ENCODE peak calls at places on chromosome 15, in six cellular contexts. One of them, this sample, is unnamed.

GRCh38 chr15:49423021-49423420 is at the start of gene FGF7:
- DNase-seq in cardiac fibroblast: peak
- DNase-seq in body of pancreas: no peak
- DNase-seq in astrocyte of the spinal cord: peak
- DNase-seq in transverse colon: no peak
- DNase-seq in foreskin fibroblast: peak
- DNase-seq in this sample: peak

GRCh38 chr15:81256916-81257315 is 60.2 kb downstream of the IL16 start:
- DNase-seq in astrocyte of the spinal cord: peak
- DNase-seq in foreskin fibroblast: peak
- DNase-seq in cardiac fibroblast: peak
- DNase-seq in transverse colon: no peak
- DNase-seq in body of pancreas: no peak
- DNase-seq in this sample: peak

GRCh38 chr15:78662028-78662427 is 21.0 kb upstream of the CHRNB4 start:
- DNase-seq in foreskin fibroblast: no peak
- DNase-seq in astrocyte of the spinal cord: no peak
- DNase-seq in cardiac fibroblast: no peak
- DNase-seq in body of pancreas: no peak
- DNase-seq in transverse colon: no peak
- DNase-seq in this sample: no peak

GRCh38 chr15:101242160-101242998 is 9.5 kb downstream of the CHSY1 start:
- DNase-seq in transverse colon: peak
- DNase-seq in foreskin fibroblast: peak
- DNase-seq in astrocyte of the spinal cord: peak
- DNase-seq in cardiac fibroblast: peak
- DNase-seq in body of pancreas: no peak
- DNase-seq in this sample: peak

GRCh38 chr15:25937796-25938195 is 74.7 kb upstream of the ATP10A start:
- DNase-seq in foreskin fibroblast: no peak
- DNase-seq in transverse colon: no peak
- DNase-seq in astrocyte of the spinal cord: no peak
- DNase-seq in cardiac fibroblast: no peak
- DNase-seq in body of pancreas: no peak
- DNase-seq in this sample: no peak

GRCh38 chr15:50358805-50359204 is 3.8 kb upstream of the GABPB1 start:
- DNase-seq in foreskin fibroblast: peak
- DNase-seq in body of pancreas: no peak
- DNase-seq in cardiac fibroblast: peak
- DNase-seq in transverse colon: peak
- DNase-seq in astrocyte of the spinal cord: peak
- DNase-seq in this sample: peak

GRCh38 chr15:80856809-80857377 is 77.7 kb downstream of the CEMIP start:
- DNase-seq in astrocyte of the spinal cord: peak
- DNase-seq in body of pancreas: peak
- DNase-seq in foreskin fibroblast: no peak
- DNase-seq in cardiac fibroblast: no peak
- DNase-seq in transverse colon: peak
- DNase-seq in this sample: peak

GRCh38 chr15:91919014-91919534 is 65.6 kb downstream of the SLCO3A1 start:
- DNase-seq in cardiac fibroblast: no peak
- DNase-seq in foreskin fibroblast: no peak
- DNase-seq in transverse colon: no peak
- DNase-seq in body of pancreas: no peak
- DNase-seq in astrocyte of the spinal cord: peak
- DNase-seq in this sample: no peak

GRCh38 chr15:79088426-79089205 is 2.0 kb downstream of the RASGRF1 start:
- DNase-seq in transverse colon: no peak
- DNase-seq in foreskin fibroblast: no peak
- DNase-seq in cardiac fibroblast: no peak
- DNase-seq in astrocyte of the spinal cord: no peak
- DNase-seq in body of pancreas: no peak
- DNase-seq in this sample: no peak

GRCh38 chr15:84944861-84945260 is 36.8 kb upstream of the PDE8A start:
- DNase-seq in body of pancreas: no peak
- DNase-seq in transverse colon: no peak
- DNase-seq in astrocyte of the spinal cord: no peak
- DNase-seq in foreskin fibroblast: no peak
- DNase-seq in cardiac fibroblast: no peak
- DNase-seq in this sample: no peak

GRCh38 chr15:82081904-82082810 is 36.3 kb upstream of the MEX3B start:
- DNase-seq in body of pancreas: no peak
- DNase-seq in transverse colon: no peak
- DNase-seq in cardiac fibroblast: peak
- DNase-seq in foreskin fibroblast: peak
- DNase-seq in astrocyte of the spinal cord: peak
- DNase-seq in this sample: peak

GRCh38 chr15:79431636-79432344 is at the start of gene MINAR1:
- DNase-seq in transverse colon: no peak
- DNase-seq in foreskin fibroblast: peak
- DNase-seq in body of pancreas: peak
- DNase-seq in cardiac fibroblast: peak
- DNase-seq in astrocyte of the spinal cord: peak
- DNase-seq in this sample: peak

GRCh38 chr15:50854594-50855490 is 53.6 kb upstream of the AP4E1 start:
- DNase-seq in astrocyte of the spinal cord: no peak
- DNase-seq in foreskin fibroblast: peak
- DNase-seq in transverse colon: no peak
- DNase-seq in body of pancreas: no peak
- DNase-seq in cardiac fibroblast: no peak
- DNase-seq in this sample: no peak

GRCh38 chr15:25051399-25052154 is 96.8 kb downstream of the SNRPN start:
- DNase-seq in foreskin fibroblast: no peak
- DNase-seq in cardiac fibroblast: no peak
- DNase-seq in transverse colon: no peak
- DNase-seq in astrocyte of the spinal cord: no peak
- DNase-seq in body of pancreas: peak
- DNase-seq in this sample: no peak

GRCh38 chr15:74884428-74885223 is 5.2 kb upstream of the MPI start:
- DNase-seq in foreskin fibroblast: peak
- DNase-seq in transverse colon: no peak
- DNase-seq in body of pancreas: no peak
- DNase-seq in cardiac fibroblast: peak
- DNase-seq in astrocyte of the spinal cord: no peak
- DNase-seq in this sample: peak

GRCh38 chr15:68340711-68341671 is 63.4 kb downstream of the FEM1B start:
- DNase-seq in transverse colon: no peak
- DNase-seq in astrocyte of the spinal cord: peak
- DNase-seq in foreskin fibroblast: no peak
- DNase-seq in body of pancreas: no peak
- DNase-seq in cardiac fibroblast: peak
- DNase-seq in this sample: no peak

GRCh38 chr15:98843844-98844243 is 163.7 kb downstream of the PGPEP1L start:
- DNase-seq in body of pancreas: no peak
- DNase-seq in astrocyte of the spinal cord: no peak
- DNase-seq in transverse colon: no peak
- DNase-seq in cardiac fibroblast: no peak
- DNase-seq in foreskin fibroblast: no peak
- DNase-seq in this sample: no peak

GRCh38 chr15:80252281-80252619 is 237 bp upstream of the CTXND1 start:
- DNase-seq in body of pancreas: no peak
- DNase-seq in transverse colon: no peak
- DNase-seq in cardiac fibroblast: no peak
- DNase-seq in foreskin fibroblast: no peak
- DNase-seq in astrocyte of the spinal cord: no peak
- DNase-seq in this sample: no peak

GRCh38 chr15:101045236-101045646 is 126.1 kb downstream of the LRRK1 start:
- DNase-seq in transverse colon: peak
- DNase-seq in body of pancreas: no peak
- DNase-seq in astrocyte of the spinal cord: peak
- DNase-seq in foreskin fibroblast: peak
- DNase-seq in cardiac fibroblast: peak
- DNase-seq in this sample: no peak

GRCh38 chr15:101250331-101250730 is 1.5 kb downstream of the CHSY1 start:
- DNase-seq in body of pancreas: no peak
- DNase-seq in transverse colon: no peak
- DNase-seq in cardiac fibroblast: peak
- DNase-seq in foreskin fibroblast: peak
- DNase-seq in astrocyte of the spinal cord: peak
- DNase-seq in this sample: peak

GRCh38 chr15:52710050-52710709 is 31.0 kb upstream of the ATOSA start:
- DNase-seq in transverse colon: no peak
- DNase-seq in cardiac fibroblast: no peak
- DNase-seq in body of pancreas: no peak
- DNase-seq in astrocyte of the spinal cord: no peak
- DNase-seq in foreskin fibroblast: no peak
- DNase-seq in this sample: no peak

GRCh38 chr15:78129098-78130011 is 1.9 kb downstream of the CIB2 start:
- DNase-seq in foreskin fibroblast: peak
- DNase-seq in astrocyte of the spinal cord: no peak
- DNase-seq in transverse colon: no peak
- DNase-seq in body of pancreas: peak
- DNase-seq in cardiac fibroblast: no peak
- DNase-seq in this sample: no peak

GRCh38 chr15:78322243-78322642 is 17.9 kb upstream of the CRABP1 start:
- DNase-seq in astrocyte of the spinal cord: peak
- DNase-seq in transverse colon: no peak
- DNase-seq in body of pancreas: no peak
- DNase-seq in cardiac fibroblast: peak
- DNase-seq in foreskin fibroblast: peak
- DNase-seq in this sample: no peak

GRCh38 chr15:35992791-35993190 is 446.8 kb upstream of the DPH6 start:
- DNase-seq in body of pancreas: no peak
- DNase-seq in foreskin fibroblast: no peak
- DNase-seq in transverse colon: no peak
- DNase-seq in cardiac fibroblast: no peak
- DNase-seq in astrocyte of the spinal cord: no peak
- DNase-seq in this sample: no peak

GRCh38 chr15:75723171-75723846 is 10.7 kb upstream of the CSPG4 start:
- DNase-seq in cardiac fibroblast: no peak
- DNase-seq in astrocyte of the spinal cord: no peak
- DNase-seq in transverse colon: no peak
- DNase-seq in foreskin fibroblast: no peak
- DNase-seq in body of pancreas: no peak
- DNase-seq in this sample: no peak

GRCh38 chr15:40280260-40281056 is 2.4 kb downstream of the ANKRD63 start:
- DNase-seq in astrocyte of the spinal cord: no peak
- DNase-seq in foreskin fibroblast: no peak
- DNase-seq in body of pancreas: no peak
- DNase-seq in transverse colon: no peak
- DNase-seq in cardiac fibroblast: no peak
- DNase-seq in this sample: no peak

GRCh38 chr15:75058127-75058905 is 34.9 kb downstream of the PPCDC start:
- DNase-seq in transverse colon: no peak
- DNase-seq in astrocyte of the spinal cord: no peak
- DNase-seq in body of pancreas: no peak
- DNase-seq in foreskin fibroblast: no peak
- DNase-seq in cardiac fibroblast: no peak
- DNase-seq in this sample: no peak

GRCh38 chr15:77419050-77419835 is 661 bp downstream of the PEAK1 start:
- DNase-seq in transverse colon: peak
- DNase-seq in foreskin fibroblast: peak
- DNase-seq in astrocyte of the spinal cord: peak
- DNase-seq in cardiac fibroblast: peak
- DNase-seq in body of pancreas: peak
- DNase-seq in this sample: peak

GRCh38 chr15:85785887-85786777 is 8.6 kb downstream of the KLHL25 start:
- DNase-seq in body of pancreas: peak
- DNase-seq in astrocyte of the spinal cord: peak
- DNase-seq in transverse colon: peak
- DNase-seq in foreskin fibroblast: peak
- DNase-seq in cardiac fibroblast: peak
- DNase-seq in this sample: peak

GRCh38 chr15:47715402-47715801 is 1.9 kb upstream of the SEMA6D start:
- DNase-seq in astrocyte of the spinal cord: no peak
- DNase-seq in transverse colon: no peak
- DNase-seq in foreskin fibroblast: no peak
- DNase-seq in cardiac fibroblast: no peak
- DNase-seq in body of pancreas: no peak
- DNase-seq in this sample: no peak

GRCh38 chr15:47708595-47708994 is 8.7 kb upstream of the SEMA6D start:
- DNase-seq in foreskin fibroblast: no peak
- DNase-seq in transverse colon: peak
- DNase-seq in astrocyte of the spinal cord: no peak
- DNase-seq in body of pancreas: no peak
- DNase-seq in cardiac fibroblast: no peak
- DNase-seq in this sample: no peak

GRCh38 chr15:47708116-47708515 is 9.2 kb upstream of the SEMA6D start:
- DNase-seq in astrocyte of the spinal cord: no peak
- DNase-seq in foreskin fibroblast: no peak
- DNase-seq in transverse colon: peak
- DNase-seq in cardiac fibroblast: no peak
- DNase-seq in body of pancreas: no peak
- DNase-seq in this sample: no peak

GRCh38 chr15:47715856-47716445 is 1.4 kb upstream of the SEMA6D start:
- DNase-seq in body of pancreas: peak
- DNase-seq in cardiac fibroblast: peak
- DNase-seq in foreskin fibroblast: peak
- DNase-seq in transverse colon: no peak
- DNase-seq in astrocyte of the spinal cord: peak
- DNase-seq in this sample: peak

DNA sequence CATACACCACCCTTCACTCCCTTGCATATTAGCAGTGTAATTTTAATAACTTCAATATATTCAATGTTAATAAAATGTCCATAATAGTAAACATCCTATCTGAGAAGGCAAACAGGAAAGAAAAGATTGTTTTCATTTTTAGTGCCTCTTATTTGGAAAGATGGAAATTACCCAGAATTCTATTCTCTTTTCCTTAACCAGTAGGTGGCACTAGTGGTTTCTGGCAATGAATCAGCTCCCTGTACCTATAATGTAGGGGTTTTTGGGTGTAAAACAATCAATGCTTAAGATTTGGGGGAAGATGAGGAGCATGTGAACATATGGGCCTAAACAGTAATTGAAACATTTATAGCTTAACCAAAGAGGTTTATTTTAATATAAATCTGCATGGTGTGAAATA is 5.7 kb upstream of the SEMA6D start:
- DNase-seq in foreskin fibroblast: peak
- DNase-seq in transverse colon: no peak
- DNase-seq in body of pancreas: no peak
- DNase-seq in astrocyte of the spinal cord: no peak
- DNase-seq in cardiac fibroblast: peak
- DNase-seq in this sample: no peak
- TF ChIP-seq CTCF in foreskin fibroblast: peak
- TF ChIP-seq CTCF in transverse colon: peak
- TF ChIP-seq CTCF in body of pancreas: peak
- TF ChIP-seq CTCF in astrocyte of the spinal cord: peak
- TF ChIP-seq CTCF in cardiac fibroblast: peak
- TF ChIP-seq CTCF in this sample: peak

GRCh38 chr15:60918234-60918964 is 310.7 kb downstream of the RORA start:
- DNase-seq in foreskin fibroblast: no peak
- DNase-seq in transverse colon: peak
- DNase-seq in astrocyte of the spinal cord: no peak
- DNase-seq in body of pancreas: peak
- DNase-seq in cardiac fibroblast: no peak
- DNase-seq in this sample: no peak
- H3K4me3 ChIP-seq in foreskin fibroblast: no peak
- H3K4me3 ChIP-seq in transverse colon: no peak
- H3K4me3 ChIP-seq in astrocyte of the spinal cord: no peak
- H3K4me3 ChIP-seq in body of pancreas: no peak
- H3K4me3 ChIP-seq in cardiac fibroblast: no peak
- H3K4me3 ChIP-seq in this sample: no peak

GRCh38 chr15:33810083-33810595 is 158.2 kb upstream of the CHRM5 start:
- DNase-seq in foreskin fibroblast: no peak
- DNase-seq in cardiac fibroblast: no peak
- DNase-seq in astrocyte of the spinal cord: no peak
- DNase-seq in body of pancreas: no peak
- DNase-seq in transverse colon: no peak
- DNase-seq in this sample: no peak
- TF ChIP-seq CTCF in foreskin fibroblast: no peak
- TF ChIP-seq CTCF in cardiac fibroblast: no peak
- TF ChIP-seq CTCF in astrocyte of the spinal cord: no peak
- TF ChIP-seq CTCF in body of pancreas: no peak
- TF ChIP-seq CTCF in transverse colon: no peak
- TF ChIP-seq CTCF in this sample: no peak

GRCh38 chr15:58551764-58552504 is 120.1 kb downstream of the LIPC start:
- DNase-seq in astrocyte of the spinal cord: peak
- DNase-seq in body of pancreas: no peak
- DNase-seq in transverse colon: peak
- DNase-seq in cardiac fibroblast: peak
- DNase-seq in foreskin fibroblast: peak
- DNase-seq in this sample: peak
- H3K4me3 ChIP-seq in astrocyte of the spinal cord: peak
- H3K4me3 ChIP-seq in body of pancreas: no peak
- H3K4me3 ChIP-seq in transverse colon: no peak
- H3K4me3 ChIP-seq in cardiac fibroblast: peak
- H3K4me3 ChIP-seq in foreskin fibroblast: peak
- H3K4me3 ChIP-seq in this sample: no peak

This sample was measured in fibroblast of the aortic adventitia.